ENCODE peak calls at places on chromosome 2, in eight cellular contexts. D is Peyer's patch; Z is stimulated activated CD4-positive, alpha-beta T cell treated with anti-CD3 and anti-CD28 coated beads, Interleukin-12 subunit alpha, Interleukin-12 subunit beta, amount 100 ng/mL, for 48 hours; L is endodermal cell; O is activated naive CD4-positive, alpha-beta T cell treated with anti-CD3 and anti-CD28 coated beads, Interleukin-2, amount 10 ng/mL, durations not matched to agents 7 days and 5 days; C is amniotic stem cell; H is cardiac fibroblast; F is tibial artery. B is an unnamed sample.

GRCh38 chr2:96082211-96083063 is 33.9 kb downstream of the ADRA2B start:
- DNase-seq in H (no peak), D (peak), F (no peak), L (no peak), C (no peak), O (peak), Z (no peak), B (no peak)

GRCh38 chr2:32715981-32716380 is 88.1 kb downstream of the TTC27 start:
- DNase-seq in L (no peak), C (no peak), Z (no peak), O (no peak), D (no peak), F (no peak), H (no peak), B (no peak)

GRCh38 chr2:121803503-121803902 is 48.1 kb downstream of the TSN start:
- DNase-seq in C (no peak), Z (no peak), H (no peak), F (no peak), D (no peak), O (no peak), L (no peak), B (no peak)

GRCh38 chr2:239579524-239580198 is 178.8 kb upstream of the HDAC4 start:
- DNase-seq in L (no peak), C (no peak), D (no peak), F (no peak), H (no peak), Z (no peak), O (peak), B (no peak)

GRCh38 chr2:209985879-209986278 is 16.6 kb upstream of the RPE start:
- DNase-seq in D (no peak), F (no peak), Z (no peak), O (no peak), C (no peak), H (no peak), L (no peak), B (no peak)

GRCh38 chr2:221641181-221641871 is 69.2 kb upstream of the EPHA4 start:
- DNase-seq in C (no peak), Z (no peak), H (peak), L (no peak), F (no peak), D (no peak), O (no peak), B (no peak)

GRCh38 chr2:98913916-98914712 is 21.9 kb downstream of the CRACDL start:
- DNase-seq in L (peak), D (no peak), O (no peak), F (no peak), C (no peak), H (no peak), Z (no peak), B (peak)

GRCh38 chr2:23606968-23607367 is 222.0 kb downstream of the KLHL29 start:
- DNase-seq in Z (no peak), H (peak), D (no peak), L (no peak), O (no peak), F (no peak), C (no peak), B (no peak)

GRCh38 chr2:240872317-240873097 is 3.9 kb downstream of the AGXT start:
- DNase-seq in O (no peak), C (no peak), L (no peak), F (no peak), Z (no peak), H (no peak), D (peak), B (no peak)

GRCh38 chr2:28538134-28538533 is 42.3 kb downstream of the PLB1 start:
- DNase-seq in D (no peak), L (no peak), Z (no peak), C (no peak), O (no peak), H (no peak), F (no peak), B (no peak)

GRCh38 chr2:242030858-242031257 is 161.3 kb downstream of the RTP5 start:
- DNase-seq in D (peak), H (no peak), C (no peak), L (no peak), F (no peak), O (no peak), Z (no peak), B (peak)

GRCh38 chr2:30147715-30148611 is 1.2 kb downstream of the YPEL5 start:
- DNase-seq in C (peak), Z (peak), D (peak), O (peak), F (peak), L (peak), H (peak), B (peak)

GRCh38 chr2:46780411-46780800 is 135.2 kb downstream of the MCFD2 start:
- DNase-seq in C (no peak), F (no peak), Z (no peak), D (no peak), H (peak), L (no peak), O (no peak), B (no peak)

GRCh38 chr2:72109291-72109690 is 38.4 kb downstream of the CYP26B1 start:
- DNase-seq in C (no peak), D (no peak), L (peak), H (no peak), O (peak), F (no peak), Z (no peak), B (no peak)

GRCh38 chr2:212592695-212593094 is 54.1 kb upstream of the ERBB4 start:
- DNase-seq in Z (no peak), C (no peak), F (no peak), H (no peak), D (no peak), L (no peak), O (no peak), B (no peak)

GRCh38 chr2:122179492-122180070 is 424.1 kb downstream of the TSN start:
- DNase-seq in H (peak), D (no peak), F (no peak), O (no peak), C (no peak), L (no peak), Z (no peak), B (no peak)

GRCh38 chr2:39142012-39142346 is 21.1 kb upstream of the SOS1 start:
- DNase-seq in H (no peak), F (no peak), Z (no peak), C (no peak), D (no peak), O (peak), L (no peak), B (no peak)

GRCh38 chr2:202039278-202040100 is 5.8 kb downstream of the FZD7 start:
- DNase-seq in L (peak), F (no peak), H (no peak), Z (no peak), D (no peak), C (no peak), O (no peak), B (no peak)

GRCh38 chr2:64622443-64623231 is 31.1 kb downstream of the SERTAD2 start:
- DNase-seq in D (no peak), C (no peak), O (peak), F (no peak), L (peak), Z (no peak), H (peak), B (peak)

GRCh38 chr2:15615310-15615920 is 23.7 kb downstream of the DDX1 start:
- DNase-seq in Z (no peak), F (no peak), L (no peak), D (no peak), O (no peak), C (no peak), H (no peak), B (no peak)

GRCh38 chr2:241230435-241230834 is 42.0 kb downstream of the ANO7 start:
- DNase-seq in F (no peak), D (peak), C (no peak), Z (no peak), H (no peak), L (no peak), O (no peak), B (no peak)

GRCh38 chr2:101332885-101333766 is 24.6 kb upstream of the RNF149 start:
- DNase-seq in D (no peak), Z (no peak), H (no peak), L (no peak), F (no peak), O (no peak), C (no peak), B (no peak)

GRCh38 chr2:20094142-20094792 is 42.8 kb upstream of the LAPTM4A start:
- DNase-seq in H (no peak), C (no peak), L (no peak), D (no peak), O (no peak), F (no peak), Z (no peak), B (no peak)

GRCh38 chr2:26970928-26971627 is 641 bp downstream of the MAPRE3 start:
- DNase-seq in H (peak), L (peak), F (peak), Z (no peak), D (no peak), O (no peak), C (no peak), B (no peak)

GRCh38 chr2:205776139-205776538 is 93.8 kb downstream of the NRP2 start:
- DNase-seq in F (no peak), L (peak), D (peak), C (no peak), Z (peak), O (peak), H (no peak), B (peak)

GRCh38 chr2:28868611-28869010 is 1.5 kb downstream of the TRMT61B start:
- DNase-seq in F (no peak), Z (no peak), H (no peak), D (no peak), C (no peak), L (peak), O (no peak), B (no peak)

GRCh38 chr2:232870766-232871371 is 805 bp downstream of the SNORC start:
- DNase-seq in O (peak), Z (no peak), C (no peak), H (no peak), F (peak), D (no peak), L (no peak), B (peak)

GRCh38 chr2:29042581-29043075 is 31.7 kb downstream of the PCARE start:
- DNase-seq in D (no peak), H (peak), F (no peak), C (no peak), L (no peak), O (no peak), Z (no peak), B (no peak)

GRCh38 chr2:134233733-134234135 is 20.1 kb upstream of the MGAT5 start:
- DNase-seq in D (no peak), C (no peak), H (no peak), L (no peak), F (no peak), Z (no peak), O (no peak), B (no peak)

GRCh38 chr2:1640301-1641135 is 103.8 kb downstream of the PXDN start:
- DNase-seq in H (no peak), Z (no peak), F (no peak), O (no peak), C (no peak), D (no peak), L (no peak), B (no peak)

GRCh38 chr2:31886700-31887099 is 124.1 kb downstream of the MEMO1 start:
- DNase-seq in O (no peak), C (no peak), Z (no peak), H (no peak), F (no peak), L (peak), D (no peak), B (no peak)

GRCh38 chr2:180057706-180058412 is 50.8 kb upstream of the CWC22 start:
- DNase-seq in L (peak), D (no peak), H (no peak), O (no peak), Z (no peak), C (no peak), F (no peak), B (no peak)

GRCh38 chr2:37456479-37456878 is 112.0 kb downstream of the QPCT start:
- DNase-seq in L (no peak), F (no peak), C (no peak), Z (no peak), D (no peak), H (peak), O (peak), B (no peak)

GRCh38 chr2:122543815-122544214 is 788.4 kb downstream of the TSN start:
- DNase-seq in D (no peak), O (no peak), L (no peak), F (no peak), C (no peak), H (no peak), Z (no peak), B (no peak)

GRCh38 chr2:178282075-178282474 is 87.8 kb downstream of the OSBPL6 start:
- DNase-seq in C (no peak), D (no peak), Z (no peak), L (no peak), F (no peak), H (peak), O (no peak), B (no peak)

GRCh38 chr2:127025357-127026062 is 81.4 kb downstream of the BIN1 start:
- DNase-seq in H (peak), F (peak), L (peak), D (peak), Z (peak), C (peak), O (peak), B (peak)

GRCh38 chr2:190959911-190960788 is 53.8 kb downstream of the STAT1 start:
- DNase-seq in L (no peak), F (no peak), Z (no peak), H (no peak), D (no peak), O (no peak), C (no peak), B (no peak)

B was measured in sciatic nerve.